ENCODE peak calls at places on chromosomes 7 and 10, in eight cellular contexts. One of them, this sample, is unnamed.

GRCh38 chr10:102230264-102230860 is 4.3 kb downstream of the ELOVL3 start:
- DNase-seq in spleen: peak
- DNase-seq in stimulated activated CD4-positive, alpha-beta T cell treated with anti-CD3 and anti-CD28 coated beads, Interleukin-2, amount 100 ng/mL, for 48 hours: peak
- DNase-seq in stimulated activated CD8-positive, alpha-beta memory T cell treated with anti-CD3 and anti-CD28 coated beads, Interleukin-4, amount 100 ng/mL, for 1 hour: no peak
- DNase-seq in endothelial cell: peak
- DNase-seq in amniotic stem cell: no peak
- DNase-seq in activated CD8-positive, alpha-beta memory T cell treated with anti-CD3 and anti-CD28 coated beads for 24 hours: peak
- DNase-seq in CD8-positive, alpha-beta T cell: peak
- DNase-seq in this sample: no peak

GRCh38 chr10:31769564-31769963 is 159.1 kb downstream of the ARHGAP12 start:
- DNase-seq in endothelial cell: no peak
- DNase-seq in spleen: no peak
- DNase-seq in amniotic stem cell: peak
- DNase-seq in stimulated activated CD4-positive, alpha-beta T cell treated with anti-CD3 and anti-CD28 coated beads, Interleukin-2, amount 100 ng/mL, for 48 hours: no peak
- DNase-seq in activated CD8-positive, alpha-beta memory T cell treated with anti-CD3 and anti-CD28 coated beads for 24 hours: no peak
- DNase-seq in CD8-positive, alpha-beta T cell: no peak
- DNase-seq in stimulated activated CD8-positive, alpha-beta memory T cell treated with anti-CD3 and anti-CD28 coated beads, Interleukin-4, amount 100 ng/mL, for 1 hour: no peak
- DNase-seq in this sample: no peak

GRCh38 chr7:133051066-133051465 is 30.8 kb downstream of the CHCHD3 start:
- DNase-seq in spleen: no peak
- DNase-seq in stimulated activated CD4-positive, alpha-beta T cell treated with anti-CD3 and anti-CD28 coated beads, Interleukin-2, amount 100 ng/mL, for 48 hours: no peak
- DNase-seq in stimulated activated CD8-positive, alpha-beta memory T cell treated with anti-CD3 and anti-CD28 coated beads, Interleukin-4, amount 100 ng/mL, for 1 hour: no peak
- DNase-seq in CD8-positive, alpha-beta T cell: no peak
- DNase-seq in activated CD8-positive, alpha-beta memory T cell treated with anti-CD3 and anti-CD28 coated beads for 24 hours: no peak
- DNase-seq in amniotic stem cell: no peak
- DNase-seq in endothelial cell: no peak
- DNase-seq in this sample: no peak

GRCh38 chr7:131956864-131957263 is 400.4 kb upstream of the PODXL start:
- DNase-seq in endothelial cell: no peak
- DNase-seq in amniotic stem cell: no peak
- DNase-seq in activated CD8-positive, alpha-beta memory T cell treated with anti-CD3 and anti-CD28 coated beads for 24 hours: no peak
- DNase-seq in stimulated activated CD8-positive, alpha-beta memory T cell treated with anti-CD3 and anti-CD28 coated beads, Interleukin-4, amount 100 ng/mL, for 1 hour: no peak
- DNase-seq in spleen: no peak
- DNase-seq in stimulated activated CD4-positive, alpha-beta T cell treated with anti-CD3 and anti-CD28 coated beads, Interleukin-2, amount 100 ng/mL, for 48 hours: no peak
- DNase-seq in CD8-positive, alpha-beta T cell: no peak
- DNase-seq in this sample: no peak

GRCh38 chr7:155911471-155912105 is 99.3 kb upstream of the SHH start:
- DNase-seq in stimulated activated CD4-positive, alpha-beta T cell treated with anti-CD3 and anti-CD28 coated beads, Interleukin-2, amount 100 ng/mL, for 48 hours: no peak
- DNase-seq in endothelial cell: no peak
- DNase-seq in activated CD8-positive, alpha-beta memory T cell treated with anti-CD3 and anti-CD28 coated beads for 24 hours: no peak
- DNase-seq in spleen: peak
- DNase-seq in stimulated activated CD8-positive, alpha-beta memory T cell treated with anti-CD3 and anti-CD28 coated beads, Interleukin-4, amount 100 ng/mL, for 1 hour: no peak
- DNase-seq in amniotic stem cell: no peak
- DNase-seq in CD8-positive, alpha-beta T cell: no peak
- DNase-seq in this sample: no peak

GRCh38 chr10:76624470-76624869 is 1013.1 kb downstream of the KCNMA1 start:
- DNase-seq in spleen: no peak
- DNase-seq in endothelial cell: no peak
- DNase-seq in CD8-positive, alpha-beta T cell: no peak
- DNase-seq in amniotic stem cell: no peak
- DNase-seq in stimulated activated CD4-positive, alpha-beta T cell treated with anti-CD3 and anti-CD28 coated beads, Interleukin-2, amount 100 ng/mL, for 48 hours: no peak
- DNase-seq in activated CD8-positive, alpha-beta memory T cell treated with anti-CD3 and anti-CD28 coated beads for 24 hours: no peak
- DNase-seq in stimulated activated CD8-positive, alpha-beta memory T cell treated with anti-CD3 and anti-CD28 coated beads, Interleukin-4, amount 100 ng/mL, for 1 hour: no peak
- DNase-seq in this sample: no peak

GRCh38 chr10:37712489-37713131 is 144.8 kb downstream of the ZNF248 start:
- DNase-seq in CD8-positive, alpha-beta T cell: no peak
- DNase-seq in spleen: peak
- DNase-seq in stimulated activated CD8-positive, alpha-beta memory T cell treated with anti-CD3 and anti-CD28 coated beads, Interleukin-4, amount 100 ng/mL, for 1 hour: no peak
- DNase-seq in endothelial cell: no peak
- DNase-seq in amniotic stem cell: no peak
- DNase-seq in stimulated activated CD4-positive, alpha-beta T cell treated with anti-CD3 and anti-CD28 coated beads, Interleukin-2, amount 100 ng/mL, for 48 hours: no peak
- DNase-seq in activated CD8-positive, alpha-beta memory T cell treated with anti-CD3 and anti-CD28 coated beads for 24 hours: no peak
- DNase-seq in this sample: no peak

GRCh38 chr7:38477333-38477732 is 153.8 kb downstream of the AMPH start:
- DNase-seq in activated CD8-positive, alpha-beta memory T cell treated with anti-CD3 and anti-CD28 coated beads for 24 hours: no peak
- DNase-seq in endothelial cell: no peak
- DNase-seq in stimulated activated CD4-positive, alpha-beta T cell treated with anti-CD3 and anti-CD28 coated beads, Interleukin-2, amount 100 ng/mL, for 48 hours: no peak
- DNase-seq in stimulated activated CD8-positive, alpha-beta memory T cell treated with anti-CD3 and anti-CD28 coated beads, Interleukin-4, amount 100 ng/mL, for 1 hour: no peak
- DNase-seq in CD8-positive, alpha-beta T cell: no peak
- DNase-seq in amniotic stem cell: no peak
- DNase-seq in spleen: no peak
- DNase-seq in this sample: no peak

GRCh38 chr7:116211006-116211912 is 920 bp downstream of the TES start:
- DNase-seq in endothelial cell: peak
- DNase-seq in stimulated activated CD4-positive, alpha-beta T cell treated with anti-CD3 and anti-CD28 coated beads, Interleukin-2, amount 100 ng/mL, for 48 hours: peak
- DNase-seq in amniotic stem cell: peak
- DNase-seq in activated CD8-positive, alpha-beta memory T cell treated with anti-CD3 and anti-CD28 coated beads for 24 hours: peak
- DNase-seq in spleen: peak
- DNase-seq in stimulated activated CD8-positive, alpha-beta memory T cell treated with anti-CD3 and anti-CD28 coated beads, Interleukin-4, amount 100 ng/mL, for 1 hour: peak
- DNase-seq in CD8-positive, alpha-beta T cell: peak
- DNase-seq in this sample: peak

GRCh38 chr10:133442191-133442966 is 11.4 kb upstream of the SCART1 start:
- DNase-seq in endothelial cell: no peak
- DNase-seq in spleen: peak
- DNase-seq in activated CD8-positive, alpha-beta memory T cell treated with anti-CD3 and anti-CD28 coated beads for 24 hours: peak
- DNase-seq in stimulated activated CD8-positive, alpha-beta memory T cell treated with anti-CD3 and anti-CD28 coated beads, Interleukin-4, amount 100 ng/mL, for 1 hour: no peak
- DNase-seq in stimulated activated CD4-positive, alpha-beta T cell treated with anti-CD3 and anti-CD28 coated beads, Interleukin-2, amount 100 ng/mL, for 48 hours: no peak
- DNase-seq in CD8-positive, alpha-beta T cell: peak
- DNase-seq in amniotic stem cell: no peak
- DNase-seq in this sample: no peak

GRCh38 chr10:6635784-6636183 is 55.7 kb upstream of the PRKCQ start:
- DNase-seq in endothelial cell: no peak
- DNase-seq in amniotic stem cell: no peak
- DNase-seq in activated CD8-positive, alpha-beta memory T cell treated with anti-CD3 and anti-CD28 coated beads for 24 hours: no peak
- DNase-seq in CD8-positive, alpha-beta T cell: no peak
- DNase-seq in stimulated activated CD4-positive, alpha-beta T cell treated with anti-CD3 and anti-CD28 coated beads, Interleukin-2, amount 100 ng/mL, for 48 hours: no peak
- DNase-seq in spleen: no peak
- DNase-seq in stimulated activated CD8-positive, alpha-beta memory T cell treated with anti-CD3 and anti-CD28 coated beads, Interleukin-4, amount 100 ng/mL, for 1 hour: no peak
- DNase-seq in this sample: no peak

GRCh38 chr10:4639960-4640359 is 186.0 kb upstream of the AKR1E2 start:
- DNase-seq in endothelial cell: no peak
- DNase-seq in stimulated activated CD4-positive, alpha-beta T cell treated with anti-CD3 and anti-CD28 coated beads, Interleukin-2, amount 100 ng/mL, for 48 hours: no peak
- DNase-seq in spleen: no peak
- DNase-seq in amniotic stem cell: no peak
- DNase-seq in stimulated activated CD8-positive, alpha-beta memory T cell treated with anti-CD3 and anti-CD28 coated beads, Interleukin-4, amount 100 ng/mL, for 1 hour: no peak
- DNase-seq in CD8-positive, alpha-beta T cell: no peak
- DNase-seq in activated CD8-positive, alpha-beta memory T cell treated with anti-CD3 and anti-CD28 coated beads for 24 hours: no peak
- DNase-seq in this sample: no peak

GRCh38 chr7:63900394-63901203 is 98.0 kb upstream of the ZNF722 start:
- DNase-seq in activated CD8-positive, alpha-beta memory T cell treated with anti-CD3 and anti-CD28 coated beads for 24 hours: peak
- DNase-seq in spleen: peak
- DNase-seq in amniotic stem cell: no peak
- DNase-seq in CD8-positive, alpha-beta T cell: peak
- DNase-seq in stimulated activated CD8-positive, alpha-beta memory T cell treated with anti-CD3 and anti-CD28 coated beads, Interleukin-4, amount 100 ng/mL, for 1 hour: peak
- DNase-seq in stimulated activated CD4-positive, alpha-beta T cell treated with anti-CD3 and anti-CD28 coated beads, Interleukin-2, amount 100 ng/mL, for 48 hours: peak
- DNase-seq in endothelial cell: no peak
- DNase-seq in this sample: no peak

GRCh38 chr10:75400163-75400768 is 1.3 kb downstream of the ZNF503 start:
- DNase-seq in activated CD8-positive, alpha-beta memory T cell treated with anti-CD3 and anti-CD28 coated beads for 24 hours: no peak
- DNase-seq in CD8-positive, alpha-beta T cell: no peak
- DNase-seq in amniotic stem cell: no peak
- DNase-seq in spleen: no peak
- DNase-seq in endothelial cell: no peak
- DNase-seq in stimulated activated CD4-positive, alpha-beta T cell treated with anti-CD3 and anti-CD28 coated beads, Interleukin-2, amount 100 ng/mL, for 48 hours: no peak
- DNase-seq in stimulated activated CD8-positive, alpha-beta memory T cell treated with anti-CD3 and anti-CD28 coated beads, Interleukin-4, amount 100 ng/mL, for 1 hour: no peak
- DNase-seq in this sample: peak

GRCh38 chr10:101351477-101351876 is 2.5 kb upstream of the BTRC start:
- DNase-seq in stimulated activated CD8-positive, alpha-beta memory T cell treated with anti-CD3 and anti-CD28 coated beads, Interleukin-4, amount 100 ng/mL, for 1 hour: no peak
- DNase-seq in stimulated activated CD4-positive, alpha-beta T cell treated with anti-CD3 and anti-CD28 coated beads, Interleukin-2, amount 100 ng/mL, for 48 hours: no peak
- DNase-seq in activated CD8-positive, alpha-beta memory T cell treated with anti-CD3 and anti-CD28 coated beads for 24 hours: no peak
- DNase-seq in amniotic stem cell: no peak
- DNase-seq in spleen: no peak
- DNase-seq in CD8-positive, alpha-beta T cell: no peak
- DNase-seq in endothelial cell: no peak
- DNase-seq in this sample: no peak

GRCh38 chr10:97196213-97197029 is 10.7 kb upstream of the SLIT1 start:
- DNase-seq in activated CD8-positive, alpha-beta memory T cell treated with anti-CD3 and anti-CD28 coated beads for 24 hours: peak
- DNase-seq in amniotic stem cell: peak
- DNase-seq in CD8-positive, alpha-beta T cell: peak
- DNase-seq in stimulated activated CD4-positive, alpha-beta T cell treated with anti-CD3 and anti-CD28 coated beads, Interleukin-2, amount 100 ng/mL, for 48 hours: peak
- DNase-seq in stimulated activated CD8-positive, alpha-beta memory T cell treated with anti-CD3 and anti-CD28 coated beads, Interleukin-4, amount 100 ng/mL, for 1 hour: peak
- DNase-seq in endothelial cell: peak
- DNase-seq in spleen: peak
- DNase-seq in this sample: peak

GRCh38 chr7:157464111-157464970 is 127.5 kb downstream of the DNAJB6 start:
- DNase-seq in stimulated activated CD4-positive, alpha-beta T cell treated with anti-CD3 and anti-CD28 coated beads, Interleukin-2, amount 100 ng/mL, for 48 hours: no peak
- DNase-seq in endothelial cell: no peak
- DNase-seq in activated CD8-positive, alpha-beta memory T cell treated with anti-CD3 and anti-CD28 coated beads for 24 hours: no peak
- DNase-seq in CD8-positive, alpha-beta T cell: peak
- DNase-seq in spleen: peak
- DNase-seq in stimulated activated CD8-positive, alpha-beta memory T cell treated with anti-CD3 and anti-CD28 coated beads, Interleukin-4, amount 100 ng/mL, for 1 hour: no peak
- DNase-seq in amniotic stem cell: no peak
- DNase-seq in this sample: no peak

GRCh38 chr10:45470098-45471012 is 96.3 kb downstream of the ALOX5 start:
- DNase-seq in CD8-positive, alpha-beta T cell: peak
- DNase-seq in spleen: peak
- DNase-seq in activated CD8-positive, alpha-beta memory T cell treated with anti-CD3 and anti-CD28 coated beads for 24 hours: peak
- DNase-seq in stimulated activated CD8-positive, alpha-beta memory T cell treated with anti-CD3 and anti-CD28 coated beads, Interleukin-4, amount 100 ng/mL, for 1 hour: no peak
- DNase-seq in amniotic stem cell: no peak
- DNase-seq in endothelial cell: no peak
- DNase-seq in stimulated activated CD4-positive, alpha-beta T cell treated with anti-CD3 and anti-CD28 coated beads, Interleukin-2, amount 100 ng/mL, for 48 hours: peak
- DNase-seq in this sample: no peak

GRCh38 chr10:17250736-17251135 is 22.7 kb downstream of the VIM start:
- DNase-seq in activated CD8-positive, alpha-beta memory T cell treated with anti-CD3 and anti-CD28 coated beads for 24 hours: no peak
- DNase-seq in endothelial cell: no peak
- DNase-seq in CD8-positive, alpha-beta T cell: no peak
- DNase-seq in stimulated activated CD4-positive, alpha-beta T cell treated with anti-CD3 and anti-CD28 coated beads, Interleukin-2, amount 100 ng/mL, for 48 hours: no peak
- DNase-seq in spleen: no peak
- DNase-seq in stimulated activated CD8-positive, alpha-beta memory T cell treated with anti-CD3 and anti-CD28 coated beads, Interleukin-4, amount 100 ng/mL, for 1 hour: no peak
- DNase-seq in amniotic stem cell: no peak
- DNase-seq in this sample: no peak

GRCh38 chr7:42082144-42082543 is 154.9 kb downstream of the GLI3 start:
- DNase-seq in activated CD8-positive, alpha-beta memory T cell treated with anti-CD3 and anti-CD28 coated beads for 24 hours: no peak
- DNase-seq in endothelial cell: no peak
- DNase-seq in amniotic stem cell: no peak
- DNase-seq in CD8-positive, alpha-beta T cell: no peak
- DNase-seq in stimulated activated CD4-positive, alpha-beta T cell treated with anti-CD3 and anti-CD28 coated beads, Interleukin-2, amount 100 ng/mL, for 48 hours: no peak
- DNase-seq in spleen: no peak
- DNase-seq in stimulated activated CD8-positive, alpha-beta memory T cell treated with anti-CD3 and anti-CD28 coated beads, Interleukin-4, amount 100 ng/mL, for 1 hour: no peak
- DNase-seq in this sample: no peak

GRCh38 chr7:82291931-82292330 is 151.6 kb downstream of the CACNA2D1 start:
- DNase-seq in CD8-positive, alpha-beta T cell: no peak
- DNase-seq in endothelial cell: no peak
- DNase-seq in stimulated activated CD4-positive, alpha-beta T cell treated with anti-CD3 and anti-CD28 coated beads, Interleukin-2, amount 100 ng/mL, for 48 hours: no peak
- DNase-seq in amniotic stem cell: no peak
- DNase-seq in stimulated activated CD8-positive, alpha-beta memory T cell treated with anti-CD3 and anti-CD28 coated beads, Interleukin-4, amount 100 ng/mL, for 1 hour: no peak
- DNase-seq in spleen: no peak
- DNase-seq in activated CD8-positive, alpha-beta memory T cell treated with anti-CD3 and anti-CD28 coated beads for 24 hours: no peak
- DNase-seq in this sample: no peak

GRCh38 chr7:54802841-54803240 is 43.8 kb upstream of the SEC61G start:
- DNase-seq in amniotic stem cell: no peak
- DNase-seq in activated CD8-positive, alpha-beta memory T cell treated with anti-CD3 and anti-CD28 coated beads for 24 hours: no peak
- DNase-seq in spleen: no peak
- DNase-seq in stimulated activated CD4-positive, alpha-beta T cell treated with anti-CD3 and anti-CD28 coated beads, Interleukin-2, amount 100 ng/mL, for 48 hours: peak
- DNase-seq in CD8-positive, alpha-beta T cell: no peak
- DNase-seq in endothelial cell: no peak
- DNase-seq in stimulated activated CD8-positive, alpha-beta memory T cell treated with anti-CD3 and anti-CD28 coated beads, Interleukin-4, amount 100 ng/mL, for 1 hour: no peak
- DNase-seq in this sample: no peak

GRCh38 chr10:79310911-79311573 is 36.2 kb upstream of the PPIF start:
- DNase-seq in stimulated activated CD8-positive, alpha-beta memory T cell treated with anti-CD3 and anti-CD28 coated beads, Interleukin-4, amount 100 ng/mL, for 1 hour: no peak
- DNase-seq in amniotic stem cell: no peak
- DNase-seq in endothelial cell: no peak
- DNase-seq in activated CD8-positive, alpha-beta memory T cell treated with anti-CD3 and anti-CD28 coated beads for 24 hours: no peak
- DNase-seq in stimulated activated CD4-positive, alpha-beta T cell treated with anti-CD3 and anti-CD28 coated beads, Interleukin-2, amount 100 ng/mL, for 48 hours: no peak
- DNase-seq in CD8-positive, alpha-beta T cell: no peak
- DNase-seq in spleen: peak
- DNase-seq in this sample: no peak

GRCh38 chr10:69869291-69869841 is 67.7 kb downstream of the COL13A1 start:
- DNase-seq in CD8-positive, alpha-beta T cell: no peak
- DNase-seq in stimulated activated CD8-positive, alpha-beta memory T cell treated with anti-CD3 and anti-CD28 coated beads, Interleukin-4, amount 100 ng/mL, for 1 hour: no peak
- DNase-seq in stimulated activated CD4-positive, alpha-beta T cell treated with anti-CD3 and anti-CD28 coated beads, Interleukin-2, amount 100 ng/mL, for 48 hours: no peak
- DNase-seq in amniotic stem cell: peak
- DNase-seq in activated CD8-positive, alpha-beta memory T cell treated with anti-CD3 and anti-CD28 coated beads for 24 hours: no peak
- DNase-seq in endothelial cell: peak
- DNase-seq in spleen: no peak
- DNase-seq in this sample: no peak

GRCh38 chr7:31979690-31980330 is 90.4 kb downstream of the PDE1C start:
- DNase-seq in activated CD8-positive, alpha-beta memory T cell treated with anti-CD3 and anti-CD28 coated beads for 24 hours: no peak
- DNase-seq in spleen: no peak
- DNase-seq in endothelial cell: no peak
- DNase-seq in stimulated activated CD4-positive, alpha-beta T cell treated with anti-CD3 and anti-CD28 coated beads, Interleukin-2, amount 100 ng/mL, for 48 hours: no peak
- DNase-seq in amniotic stem cell: no peak
- DNase-seq in stimulated activated CD8-positive, alpha-beta memory T cell treated with anti-CD3 and anti-CD28 coated beads, Interleukin-4, amount 100 ng/mL, for 1 hour: no peak
- DNase-seq in CD8-positive, alpha-beta T cell: no peak
- DNase-seq in this sample: no peak

GRCh38 chr7:30894009-30894408 is 17.6 kb upstream of the AQP1 start:
- DNase-seq in endothelial cell: no peak
- DNase-seq in spleen: no peak
- DNase-seq in CD8-positive, alpha-beta T cell: no peak
- DNase-seq in stimulated activated CD4-positive, alpha-beta T cell treated with anti-CD3 and anti-CD28 coated beads, Interleukin-2, amount 100 ng/mL, for 48 hours: no peak
- DNase-seq in amniotic stem cell: no peak
- DNase-seq in activated CD8-positive, alpha-beta memory T cell treated with anti-CD3 and anti-CD28 coated beads for 24 hours: no peak
- DNase-seq in stimulated activated CD8-positive, alpha-beta memory T cell treated with anti-CD3 and anti-CD28 coated beads, Interleukin-4, amount 100 ng/mL, for 1 hour: no peak
- DNase-seq in this sample: no peak

GRCh38 chr7:1242601-1243289 is 10.1 kb downstream of the UNCX start:
- DNase-seq in CD8-positive, alpha-beta T cell: no peak
- DNase-seq in stimulated activated CD4-positive, alpha-beta T cell treated with anti-CD3 and anti-CD28 coated beads, Interleukin-2, amount 100 ng/mL, for 48 hours: no peak
- DNase-seq in spleen: no peak
- DNase-seq in stimulated activated CD8-positive, alpha-beta memory T cell treated with anti-CD3 and anti-CD28 coated beads, Interleukin-4, amount 100 ng/mL, for 1 hour: no peak
- DNase-seq in endothelial cell: no peak
- DNase-seq in amniotic stem cell: no peak
- DNase-seq in activated CD8-positive, alpha-beta memory T cell treated with anti-CD3 and anti-CD28 coated beads for 24 hours: no peak
- DNase-seq in this sample: no peak

GRCh38 chr10:102729090-102730026 is 14.4 kb upstream of the WBP1L start:
- DNase-seq in stimulated activated CD8-positive, alpha-beta memory T cell treated with anti-CD3 and anti-CD28 coated beads, Interleukin-4, amount 100 ng/mL, for 1 hour: peak
- DNase-seq in CD8-positive, alpha-beta T cell: peak
- DNase-seq in endothelial cell: peak
- DNase-seq in activated CD8-positive, alpha-beta memory T cell treated with anti-CD3 and anti-CD28 coated beads for 24 hours: peak
- DNase-seq in spleen: peak
- DNase-seq in amniotic stem cell: peak
- DNase-seq in stimulated activated CD4-positive, alpha-beta T cell treated with anti-CD3 and anti-CD28 coated beads, Interleukin-2, amount 100 ng/mL, for 48 hours: peak
- DNase-seq in this sample: peak

GRCh38 chr7:18004372-18004771 is 23.3 kb downstream of the PRPS1L1 start:
- DNase-seq in CD8-positive, alpha-beta T cell: no peak
- DNase-seq in stimulated activated CD8-positive, alpha-beta memory T cell treated with anti-CD3 and anti-CD28 coated beads, Interleukin-4, amount 100 ng/mL, for 1 hour: no peak
- DNase-seq in endothelial cell: no peak
- DNase-seq in stimulated activated CD4-positive, alpha-beta T cell treated with anti-CD3 and anti-CD28 coated beads, Interleukin-2, amount 100 ng/mL, for 48 hours: no peak
- DNase-seq in activated CD8-positive, alpha-beta memory T cell treated with anti-CD3 and anti-CD28 coated beads for 24 hours: no peak
- DNase-seq in amniotic stem cell: no peak
- DNase-seq in spleen: no peak
- DNase-seq in this sample: no peak

GRCh38 chr10:79468841-79469585 is 23.6 kb upstream of the ZCCHC24 start:
- DNase-seq in CD8-positive, alpha-beta T cell: no peak
- DNase-seq in stimulated activated CD4-positive, alpha-beta T cell treated with anti-CD3 and anti-CD28 coated beads, Interleukin-2, amount 100 ng/mL, for 48 hours: no peak
- DNase-seq in activated CD8-positive, alpha-beta memory T cell treated with anti-CD3 and anti-CD28 coated beads for 24 hours: no peak
- DNase-seq in spleen: peak
- DNase-seq in endothelial cell: no peak
- DNase-seq in stimulated activated CD8-positive, alpha-beta memory T cell treated with anti-CD3 and anti-CD28 coated beads, Interleukin-4, amount 100 ng/mL, for 1 hour: no peak
- DNase-seq in amniotic stem cell: no peak
- DNase-seq in this sample: no peak

GRCh38 chr10:89217057-89217990 is 10.2 kb upstream of the CH25H start:
- DNase-seq in CD8-positive, alpha-beta T cell: peak
- DNase-seq in amniotic stem cell: peak
- DNase-seq in endothelial cell: peak
- DNase-seq in stimulated activated CD4-positive, alpha-beta T cell treated with anti-CD3 and anti-CD28 coated beads, Interleukin-2, amount 100 ng/mL, for 48 hours: peak
- DNase-seq in spleen: no peak
- DNase-seq in stimulated activated CD8-positive, alpha-beta memory T cell treated with anti-CD3 and anti-CD28 coated beads, Interleukin-4, amount 100 ng/mL, for 1 hour: peak
- DNase-seq in activated CD8-positive, alpha-beta memory T cell treated with anti-CD3 and anti-CD28 coated beads for 24 hours: peak
- DNase-seq in this sample: no peak

GRCh38 chr7:122588621-122589020 is 110.3 kb downstream of the RNF133 start:
- DNase-seq in amniotic stem cell: no peak
- DNase-seq in stimulated activated CD4-positive, alpha-beta T cell treated with anti-CD3 and anti-CD28 coated beads, Interleukin-2, amount 100 ng/mL, for 48 hours: no peak
- DNase-seq in activated CD8-positive, alpha-beta memory T cell treated with anti-CD3 and anti-CD28 coated beads for 24 hours: no peak
- DNase-seq in spleen: no peak
- DNase-seq in endothelial cell: no peak
- DNase-seq in stimulated activated CD8-positive, alpha-beta memory T cell treated with anti-CD3 and anti-CD28 coated beads, Interleukin-4, amount 100 ng/mL, for 1 hour: no peak
- DNase-seq in CD8-positive, alpha-beta T cell: no peak
- DNase-seq in this sample: no peak